ENCODE peak calls at places on chromosomes 4 and X, in four cellular contexts. C is K562, U is GM12878, A is HepG2. H is an unnamed sample. For H3K4me1, the result is how much of the 10 kb centered on the place peaks cover.

GRCh38 chrX:50448565-50448964 is 22.1 kb downstream of the DGKK start:
- DNase-seq in C (peak), U (no peak), A (peak), H (peak)

GRCh38 chr4:124132161-124132560 is 580.4 kb downstream of the ANKRD50 start:
- DNase-seq in C (no peak), U (no peak), A (no peak), H (no peak)

GRCh38 chrX:23887448-23887847 is 20.3 kb downstream of the APOO start:
- DNase-seq in C (no peak), U (no peak), A (no peak), H (no peak)

GRCh38 chr4:157245351-157245750 is 24.8 kb downstream of the GRIA2 start:
- DNase-seq in C (no peak), U (no peak), A (no peak), H (no peak)

GRCh38 chrX:125132274-125132673 is 187.4 kb upstream of the TEX13C start:
- DNase-seq in C (peak), U (no peak), A (peak), H (peak)

GRCh38 chr4:92234393-92235176 is 69.2 kb upstream of the GRID2 start:
- DNase-seq in C (no peak), U (no peak), A (peak), H (no peak)

GRCh38 chrX:120653000-120653399 is 23.1 kb upstream of the C1GALT1C1 start:
- DNase-seq in C (no peak), U (no peak), A (no peak), H (no peak)

GRCh38 chr4:114613579-114613978 is 15.0 kb downstream of the UGT8 start:
- DNase-seq in C (no peak), U (no peak), A (no peak), H (peak)

GRCh38 chr4:168514249-168514852 is 17.5 kb downstream of the PALLD start:
- DNase-seq in C (no peak), U (no peak), A (peak), H (peak)

GRCh38 chr4:40066651-40067050 is 10.0 kb downstream of the N4BP2 start:
- DNase-seq in C (no peak), U (no peak), A (no peak), H (no peak)

GRCh38 chr4:164648151-164648848 is 105.6 kb upstream of the SMIM31 start:
- DNase-seq in C (no peak), U (no peak), A (no peak), H (no peak)

GRCh38 chr4:170581322-170581721 is 491.6 kb upstream of the AADAT start:
- DNase-seq in C (no peak), U (no peak), A (no peak), H (peak)

GRCh38 chr4:184906480-184907097 is 80.8 kb upstream of the ACSL1 start:
- DNase-seq in C (no peak), U (no peak), A (no peak), H (no peak)

GRCh38 chrX:81174286-81174685 is 27.4 kb downstream of the HMGN5 start:
- DNase-seq in C (no peak), U (no peak), A (peak), H (peak)

GRCh38 chr4:1655676-1656075 is 28.4 kb downstream of the FAM53A start:
- DNase-seq in C (no peak), U (no peak), A (no peak), H (no peak)

GRCh38 chr4:185811509-185812364 is at the start of gene SORBS2:
- DNase-seq in C (no peak), U (peak), A (peak), H (peak)

GRCh38 chr4:142940614-142941013 is 94.5 kb upstream of the INPP4B start:
- DNase-seq in C (no peak), U (no peak), A (no peak), H (no peak)

GRCh38 chrX:132488092-132488749 is 617 bp downstream of the MBNL3 start:
- DNase-seq in C (no peak), U (no peak), A (no peak), H (no peak)

GRCh38 chr4:88567591-88567990 is 24.7 kb upstream of the HERC3 start:
- DNase-seq in C (no peak), U (no peak), A (no peak), H (no peak)

GRCh38 chr4:87171944-87172343 is 48.5 kb downstream of the KLHL8 start:
- DNase-seq in C (no peak), U (no peak), A (peak), H (no peak)

GRCh38 chr4:169210516-169211108 is 60.1 kb downstream of the SH3RF1 start:
- DNase-seq in C (no peak), U (peak), A (no peak), H (no peak)

DNA sequence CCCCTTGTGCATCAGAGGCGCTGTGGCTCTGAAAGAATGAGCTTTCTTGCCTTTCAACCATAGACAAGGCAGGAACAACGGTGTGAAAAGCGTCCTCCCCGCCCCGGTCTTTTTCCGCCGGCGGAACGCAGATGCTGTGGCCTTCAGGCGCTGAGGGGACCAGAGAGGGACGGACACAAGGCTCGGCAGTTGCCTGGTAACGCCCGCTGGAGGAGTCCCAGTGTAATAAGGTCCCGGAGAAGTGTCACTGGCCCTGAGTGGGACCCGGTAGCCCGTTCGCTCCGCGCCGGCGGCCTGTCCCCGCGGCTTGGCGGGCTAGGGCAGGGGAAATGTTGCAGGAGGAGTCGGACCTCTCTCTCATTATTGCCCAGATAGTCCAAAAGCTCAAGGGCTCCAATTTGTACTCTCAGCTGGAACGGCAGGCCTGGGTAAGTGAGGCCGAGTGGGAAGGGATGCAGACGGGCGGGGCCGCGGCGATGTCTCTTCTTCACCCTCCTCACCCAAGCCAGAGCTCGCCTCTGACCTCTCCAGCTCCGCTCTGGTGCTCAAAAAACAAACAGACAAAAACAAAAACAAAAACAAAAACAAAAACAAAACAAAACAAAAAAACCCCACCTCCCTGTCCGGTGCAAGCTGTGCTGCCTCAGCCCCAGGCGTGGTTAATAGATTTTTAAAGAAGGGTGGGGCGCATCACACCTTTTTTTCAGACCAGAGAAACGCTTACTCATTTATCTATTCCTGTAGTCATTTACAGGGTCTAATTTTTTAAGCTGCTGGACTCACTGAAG is at the start of gene TBC1D19:
- DNase-seq in C (peak), U (peak), A (peak), H (peak)
- TF ChIP-seq REST in C (no peak), U (no peak), A (no peak), H (peak)

GRCh38 chr4:150212927-150213326 is 134.7 kb downstream of the DCLK2 start:
- DNase-seq in C (no peak), U (no peak), A (no peak), H (no peak)

GRCh38 chr4:150209140-150209829 is 131.0 kb downstream of the DCLK2 start:
- DNase-seq in C (peak), U (no peak), A (peak), H (peak)

GRCh38 chr4:150212485-150212884 is 134.2 kb downstream of the DCLK2 start:
- DNase-seq in C (no peak), U (no peak), A (no peak), H (no peak)

GRCh38 chr4:150211016-150211415 is 132.8 kb downstream of the DCLK2 start:
- DNase-seq in C (no peak), U (no peak), A (no peak), H (no peak)

GRCh38 chr4:150211821-150212445 is 133.7 kb downstream of the DCLK2 start:
- DNase-seq in C (no peak), U (no peak), A (no peak), H (no peak)
- H3K4me1 ChIP-seq in C (under half), U (under half), A (under half), H (under half)

GRCh38 chr4:129751646-129752045 is 655.7 kb downstream of the C4orf33 start:
- DNase-seq in C (no peak), U (no peak), A (no peak), H (no peak)
- TF ChIP-seq CREB1 in C (no peak), U (no peak), A (no peak), H (no peak)

GRCh38 chr4:9889306-9889705 is 107.9 kb downstream of the DRD5 start:
- DNase-seq in C (no peak), U (no peak), A (no peak), H (no peak)

GRCh38 chr4:9898596-9899345 is 117.3 kb downstream of the DRD5 start:
- DNase-seq in C (no peak), U (no peak), A (peak), H (peak)

GRCh38 chr4:9893329-9894108 is 112.1 kb downstream of the DRD5 start:
- DNase-seq in C (no peak), U (no peak), A (no peak), H (peak)

GRCh38 chr4:9891740-9892139 is 110.3 kb downstream of the DRD5 start:
- DNase-seq in C (no peak), U (no peak), A (no peak), H (no peak)

DNA sequence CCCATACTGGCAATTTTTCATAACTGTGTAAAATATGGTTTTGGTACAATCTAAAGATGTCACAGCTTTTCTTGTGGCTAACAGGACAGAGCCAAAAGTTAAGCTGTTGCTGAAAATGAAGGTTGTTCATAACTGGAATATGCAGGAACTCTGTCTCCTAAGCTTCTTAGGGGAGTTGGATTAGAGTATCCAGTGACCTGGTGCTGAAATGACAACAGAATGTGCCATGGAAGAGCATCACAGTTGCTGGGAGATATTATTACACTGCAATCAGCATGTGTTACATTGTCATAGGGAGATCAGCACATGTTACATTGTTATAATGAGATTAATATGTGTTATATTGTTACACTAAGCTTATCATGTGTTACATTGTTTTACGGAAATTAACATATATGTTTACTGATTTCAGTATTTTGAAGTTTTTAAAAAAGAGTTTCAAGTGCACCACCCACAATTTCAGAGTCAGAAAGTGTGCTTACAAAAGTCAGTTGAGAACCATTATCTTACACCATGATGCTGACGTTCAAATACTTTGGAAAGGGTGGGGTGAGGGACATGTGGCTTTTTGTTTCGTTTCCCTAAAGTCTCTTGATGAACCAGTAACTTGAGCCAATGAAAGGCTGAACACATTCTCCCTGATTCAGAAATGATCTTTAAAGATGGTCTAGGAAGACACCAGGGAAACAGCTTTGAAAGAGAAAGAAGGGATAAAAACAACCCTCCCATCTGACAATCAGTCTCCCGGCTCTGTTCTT is 113.3 kb downstream of the DRD5 start:
- DNase-seq in C (no peak), U (no peak), A (no peak), H (no peak)
- TF ChIP-seq REST in C (no peak), U (no peak), A (no peak), H (no peak)

GRCh38 chr4:105150511-105150910 is 3.8 kb downstream of the TET2 start:
- DNase-seq in C (no peak), U (no peak), A (no peak), H (no peak)

GRCh38 chr4:105158837-105159236 is 12.2 kb downstream of the TET2 start:
- DNase-seq in C (no peak), U (no peak), A (peak), H (peak)

GRCh38 chr4:105155426-105155825 is 8.8 kb downstream of the TET2 start:
- DNase-seq in C (no peak), U (no peak), A (no peak), H (no peak)

GRCh38 chr4:105153749-105154148 is 7.1 kb downstream of the TET2 start:
- DNase-seq in C (no peak), U (no peak), A (no peak), H (no peak)

GRCh38 chr4:105154576-105154975 is 7.9 kb downstream of the TET2 start:
- DNase-seq in C (no peak), U (no peak), A (no peak), H (peak)
- H3K4me1 ChIP-seq in C (under half), U (under half), A (under half), H (under half)

GRCh38 chr4:106816501-106816900 is 219.6 kb downstream of the DKK2 start:
- DNase-seq in C (no peak), U (no peak), A (no peak), H (peak)
- TF ChIP-seq CREB1 in C (no peak), U (no peak), A (no peak), H (no peak)

DNA sequence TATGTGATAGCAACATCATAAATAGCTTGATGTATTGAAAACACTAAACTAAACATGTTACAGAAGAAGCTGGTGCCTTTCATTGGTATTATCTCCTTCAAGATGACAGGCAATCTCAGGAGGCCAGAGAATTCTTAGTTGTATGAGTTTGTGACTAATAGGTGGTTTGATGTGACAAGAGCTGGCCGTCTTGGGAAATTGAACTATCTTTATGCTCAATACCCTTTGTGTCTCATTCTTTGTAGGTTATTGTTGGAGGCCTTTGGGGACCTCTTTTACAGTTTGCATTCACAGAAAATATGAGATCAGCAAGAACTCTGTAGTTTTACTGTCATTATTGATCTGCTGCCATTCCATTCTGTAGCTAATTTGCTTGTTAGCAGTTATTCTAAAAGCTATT is 659.2 kb upstream of the PITX2 start:
- DNase-seq in C (no peak), U (no peak), A (no peak), H (no peak)
- TF ChIP-seq REST in C (no peak), U (no peak), A (no peak), H (no peak)

GRCh38 chr4:119870868-119871267 is 195.8 kb downstream of the MAD2L1 start:
- DNase-seq in C (no peak), U (no peak), A (no peak), H (no peak)
- H3K4me1 ChIP-seq in C (under half), U (under half), A (under half), H (under half)